ENCODE peak calls at places on chromosomes 2 and 18, in four cellular contexts. B is colonic mucosa, H is bronchial epithelial cell, C is lower lobe of right lung. Q is an unnamed sample.

GRCh38 chr2:98564541-98565164 is 43.7 kb downstream of the COA5 start:
- DNase-seq in B (peak), H (no peak), C (no peak), Q (no peak)

GRCh38 chr2:216339456-216340279 is 32.6 kb downstream of the MARCHF4 start:
- DNase-seq in B (peak), H (peak), C (no peak), Q (no peak)

GRCh38 chr2:64311948-64312621 is 141.9 kb upstream of the LGALSL start:
- DNase-seq in B (peak), H (peak), C (peak), Q (no peak)

GRCh38 chr18:33733376-33733775 is 155.4 kb downstream of the ASXL3 start:
- DNase-seq in H (peak), B (no peak), C (no peak), Q (no peak)

GRCh38 chr2:207315131-207315530 is 149.4 kb upstream of the KLF7 start:
- DNase-seq in C (no peak), B (no peak), H (peak), Q (no peak)

GRCh38 chr2:167048829-167049228 is 160.5 kb downstream of the XIRP2 start:
- DNase-seq in B (no peak), C (no peak), H (peak), Q (no peak)

GRCh38 chr18:37451239-37451825 is 114.3 kb downstream of the CELF4 start:
- DNase-seq in C (no peak), H (no peak), B (no peak), Q (no peak)

GRCh38 chr2:172775319-172775718 is 39.7 kb downstream of the RAPGEF4 start:
- DNase-seq in C (no peak), H (no peak), B (no peak), Q (no peak)

GRCh38 chr18:48826806-48827205 is 124.0 kb downstream of the SMAD7 start:
- DNase-seq in H (no peak), B (peak), C (peak), Q (peak)

GRCh38 chr18:12686100-12686499 is 16.4 kb downstream of the CEP76 start:
- DNase-seq in B (no peak), C (no peak), H (peak), Q (no peak)

GRCh38 chr18:7207366-7207765 is 23.5 kb upstream of the LRRC30 start:
- DNase-seq in H (no peak), B (no peak), C (no peak), Q (no peak)

GRCh38 chr18:54163458-54163857 is 61.0 kb downstream of the MBD2 start:
- DNase-seq in C (no peak), H (peak), B (no peak), Q (no peak)

GRCh38 chr2:2779727-2780126 is 448.7 kb upstream of the MYT1L start:
- DNase-seq in B (no peak), H (no peak), C (no peak), Q (peak)

GRCh38 chr2:66427219-66427768 is 7.6 kb upstream of the MEIS1 start:
- DNase-seq in B (no peak), H (peak), C (no peak), Q (no peak)

GRCh38 chr2:11775384-11775783 is 29.0 kb downstream of the LPIN1 start:
- DNase-seq in H (no peak), B (no peak), C (no peak), Q (no peak)

GRCh38 chr18:25298853-25299274 is 53.1 kb downstream of the ZNF521 start:
- DNase-seq in C (no peak), H (peak), B (no peak), Q (no peak)

GRCh38 chr2:43114210-43114609 is 112.2 kb downstream of the ZFP36L2 start:
- DNase-seq in H (peak), C (no peak), B (no peak), Q (no peak)

GRCh38 chr2:160912276-160912675 is 248.0 kb upstream of the TANK start:
- DNase-seq in H (no peak), B (no peak), C (no peak), Q (no peak)

GRCh38 chr2:216536725-216537124 is 38.1 kb downstream of the RPL37A start:
- DNase-seq in C (no peak), H (no peak), B (no peak), Q (no peak)

GRCh38 chr2:231118122-231118942 is 6.5 kb downstream of the HTR2B start:
- DNase-seq in B (no peak), H (no peak), C (no peak), Q (no peak)

GRCh38 chr18:54260376-54261072 is 8.8 kb upstream of the POLI start:
- DNase-seq in B (no peak), C (peak), H (peak), Q (no peak)

GRCh38 chr2:47174731-47175361 is 19.7 kb upstream of the STPG4 start:
- DNase-seq in B (peak), C (peak), H (peak), Q (no peak)

GRCh38 chr2:241547781-241548450 is 10.6 kb upstream of the BOK start:
- DNase-seq in B (no peak), H (no peak), C (no peak), Q (peak)

GRCh38 chr2:200148366-200148765 is 158.1 kb upstream of the SPATS2L start:
- DNase-seq in B (no peak), H (no peak), C (no peak), Q (no peak)